ENCODE peak calls at places on chromosome 18, in four cellular contexts. F is MM.1S, I is right cardiac atrium, U is NCI-H1105 treated with DMSO at 0.1 percent for 48 hours. C is an unnamed sample.

GRCh38 chr18:7592305-7593071 is 25.4 kb downstream of the PTPRM start:
- DNase-seq in U (no peak), F (no peak), I (no peak), C (no peak)

GRCh38 chr18:6210349-6211173 is 204.2 kb downstream of the L3MBTL4 start:
- DNase-seq in F (no peak), U (no peak), I (no peak), C (no peak)

GRCh38 chr18:58397385-58398132 is 231.3 kb downstream of the ALPK2 start:
- DNase-seq in I (no peak), U (no peak), F (no peak), C (no peak)

GRCh38 chr18:78730564-78731422 is 248.8 kb upstream of the SALL3 start:
- DNase-seq in U (no peak), I (no peak), F (no peak), C (no peak)

GRCh38 chr18:57900906-57901305 is 97.8 kb upstream of the ATP8B1 start:
- DNase-seq in I (no peak), F (no peak), U (no peak), C (no peak)

GRCh38 chr18:63477972-63478371 is 1.2 kb downstream of the SERPINB5 start:
- DNase-seq in F (no peak), I (no peak), U (no peak), C (no peak)

GRCh38 chr18:36532394-36532793 is 234.9 kb downstream of the FHOD3 start:
- DNase-seq in U (no peak), I (no peak), F (no peak), C (no peak)

GRCh38 chr18:46398005-46398404 is 259.0 kb downstream of the LOXHD1 start:
- DNase-seq in I (no peak), F (no peak), U (no peak), C (no peak)

GRCh38 chr18:22189431-22189830 is 20.0 kb downstream of the GATA6 start:
- DNase-seq in F (no peak), U (no peak), I (no peak), C (no peak)

GRCh38 chr18:25350561-25351201 is 1.3 kb downstream of the ZNF521 start:
- DNase-seq in F (peak), I (peak), U (peak), C (peak)

GRCh38 chr18:41043876-41044275 is 911.2 kb upstream of the PIK3C3 start:
- DNase-seq in F (no peak), I (no peak), U (no peak), C (no peak)